ENCODE peak calls at places on chromosomes 16 and 17, in seven cellular contexts. R is HCT116, T is H1, V is HepG2, E is GM12878, Q is SK-N-SH, Z is K562. M is an unnamed sample.

GRCh38 chr17:61492759-61493526 is 40.7 kb downstream of the TBX4 start:
- DNase-seq in R (no peak), T (no peak), V (peak; percentile 79), E (no peak), Q (no peak), Z (no peak), M (no peak)

GRCh38 chr17:68908045-68908444 is 47.1 kb downstream of the ABCA8 start:
- DNase-seq in R (no peak), T (no peak), V (peak; percentile 79), E (peak; percentile 41), Q (no peak), Z (no peak), M (no peak)

GRCh38 chr16:3471518-3472176 is 23.6 kb downstream of the C16orf90 start:
- DNase-seq in R (no peak), T (no peak), V (no peak), E (no peak), Q (no peak), Z (no peak), M (no peak)

GRCh38 chr17:46794318-46794717 is 24.2 kb downstream of the WNT3 start:
- DNase-seq in R (no peak), T (no peak), V (no peak), E (no peak), Q (no peak), Z (no peak), M (no peak)

GRCh38 chr17:3596804-3597464 is 12.3 kb downstream of the TRPV1 start:
- DNase-seq in R (no peak), T (no peak), V (no peak), E (no peak), Q (no peak), Z (no peak), M (no peak)

GRCh38 chr16:79673635-79674034 is 73.1 kb upstream of the MAF start:
- DNase-seq in R (no peak), T (no peak), V (no peak), E (no peak), Q (no peak), Z (no peak), M (no peak)

GRCh38 chr17:81336930-81337325 is 41.8 kb upstream of the SLC38A10 start:
- DNase-seq in R (no peak), T (no peak), V (no peak), E (no peak), Q (no peak), Z (no peak), M (no peak)

GRCh38 chr16:995087-995486 is 13.5 kb downstream of the SOX8 start:
- DNase-seq in R (no peak), T (no peak), V (no peak), E (no peak), Q (no peak), Z (no peak), M (no peak)

GRCh38 chr17:14579716-14580115 is 278.8 kb downstream of the HS3ST3B1 start:
- DNase-seq in R (no peak), T (no peak), V (no peak), E (no peak), Q (no peak), Z (no peak), M (no peak)

GRCh38 chr16:49592507-49593422 is 219.2 kb downstream of the C16orf78 start:
- DNase-seq in R (peak; percentile 12), T (peak; percentile 80), V (peak; percentile 28), E (no peak), Q (peak; percentile 79), Z (peak; percentile 65), M (peak; percentile 26)

GRCh38 chr17:49201481-49201927 is 8.9 kb downstream of the GNGT2 start:
- DNase-seq in R (no peak), T (no peak), V (no peak), E (no peak), Q (no peak), Z (peak; percentile 2), M (no peak)

GRCh38 chr16:23293016-23293415 is 9.1 kb upstream of the SCNN1B start:
- DNase-seq in R (no peak), T (no peak), V (no peak), E (peak; percentile 79), Q (no peak), Z (no peak), M (no peak)

GRCh38 chr16:72962347-72962746 is 85.6 kb downstream of the ZFHX3 start:
- DNase-seq in R (no peak), T (no peak), V (no peak), E (no peak), Q (no peak), Z (no peak), M (no peak)

GRCh38 chr16:51119576-51120288 is 31.3 kb downstream of the SALL1 start:
- DNase-seq in R (no peak), T (no peak), V (peak; percentile 79), E (no peak), Q (no peak), Z (no peak), M (no peak)

GRCh38 chr17:31517524-31517923 is 126.0 kb downstream of the RAB11FIP4 start:
- DNase-seq in R (no peak), T (peak; percentile 73), V (peak; percentile 53), E (no peak), Q (peak; percentile 80), Z (no peak), M (peak; percentile 47)

GRCh38 chr17:43360376-43360738 is 38.4 kb upstream of the ARL4D start:
- DNase-seq in R (no peak), T (no peak), V (peak; percentile 73), E (no peak), Q (peak; percentile 44), Z (no peak), M (no peak)

GRCh38 chr17:74601944-74602572 is 10.0 kb upstream of the CD300LD start:
- DNase-seq in R (peak; percentile 53), T (peak; percentile 65), V (peak; percentile 60), E (no peak), Q (peak; percentile 68), Z (peak; percentile 65), M (peak; percentile 35)

GRCh38 chr17:19384723-19385391 is 2.1 kb downstream of the MFAP4 start:
- DNase-seq in R (no peak), T (no peak), V (no peak), E (no peak), Q (peak; percentile 84), Z (peak; percentile 14), M (no peak)

GRCh38 chr17:50352693-50353599 is 7.0 kb downstream of the XYLT2 start:
- DNase-seq in R (no peak), T (no peak), V (no peak), E (no peak), Q (no peak), Z (no peak), M (no peak)

GRCh38 chr17:62627219-62627903 is at the start of gene MRC2:
- DNase-seq in R (peak; percentile 31), T (peak; percentile 86), V (no peak), E (no peak), Q (peak; percentile 93), Z (peak; percentile 46), M (peak; percentile 74)

GRCh38 chr17:17467720-17468119 is 9.1 kb upstream of the MED9 start:
- DNase-seq in R (no peak), T (no peak), V (no peak), E (no peak), Q (no peak), Z (no peak), M (no peak)

GRCh38 chr17:70238228-70238627 is 68.9 kb downstream of the KCNJ2 start:
- DNase-seq in R (no peak), T (no peak), V (no peak), E (no peak), Q (no peak), Z (no peak), M (no peak)

GRCh38 chr16:68718596-68718995 is 18.5 kb upstream of the CDH1 start:
- DNase-seq in R (no peak), T (no peak), V (no peak), E (no peak), Q (no peak), Z (no peak), M (no peak)

GRCh38 chr17:37683454-37683984 is 40.3 kb upstream of the DDX52 start:
- DNase-seq in R (no peak), T (no peak), V (peak; percentile 97), E (no peak), Q (no peak), Z (no peak), M (no peak)

GRCh38 chr17:41647940-41648410 is 23.6 kb upstream of the KRT17 start:
- DNase-seq in R (peak; percentile 54), T (peak; percentile 100), V (peak; percentile 69), E (no peak), Q (peak; percentile 90), Z (peak; percentile 87), M (peak; percentile 87)

GRCh38 chr17:4968166-4968915 is 724 bp upstream of the SPAG7 start:
- DNase-seq in R (no peak), T (peak; percentile 72), V (no peak), E (no peak), Q (peak; percentile 82), Z (peak; percentile 50), M (no peak)
- TF ChIP-seq JUND in R (no peak), T (no peak), V (no peak), E (no peak), Q (no peak), Z (no peak), M (no peak)

DNA sequence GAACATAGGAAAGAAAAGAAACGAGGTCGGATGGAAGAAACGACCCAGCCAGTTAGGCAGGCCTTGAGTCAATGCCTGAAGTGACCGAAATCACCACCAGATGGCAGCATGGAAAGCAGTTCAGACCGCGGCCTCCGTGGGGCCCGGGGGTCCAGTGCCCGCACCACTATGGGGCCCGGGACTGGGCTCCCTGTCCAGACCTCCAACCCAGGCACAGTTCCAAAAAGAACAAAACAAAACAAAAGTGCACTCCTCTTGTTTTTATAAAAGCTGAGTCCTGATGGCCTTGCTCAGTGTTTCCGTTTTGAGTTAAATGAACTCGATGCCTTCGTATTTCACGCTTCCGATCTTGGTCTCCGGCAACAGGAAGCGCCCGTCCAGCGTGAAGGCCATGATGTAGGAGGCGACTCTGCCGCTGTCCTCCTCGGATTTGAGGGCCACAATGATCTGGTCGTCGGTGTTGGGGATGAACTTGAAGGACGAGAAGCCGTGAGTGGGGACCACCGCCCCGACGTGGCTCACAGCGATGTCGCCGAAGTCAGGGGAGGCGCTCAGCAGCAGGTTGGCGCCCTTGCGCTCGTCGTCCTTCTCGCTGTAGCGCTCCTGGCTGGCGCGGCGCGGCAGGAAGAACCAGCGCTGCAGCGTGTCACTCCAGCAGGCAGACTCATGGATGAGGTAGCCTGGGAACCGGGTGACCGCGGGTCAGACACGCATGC is 13.7 kb upstream of the LGALS3BP start:
- DNase-seq in R (no peak), T (peak; percentile 92), V (peak; percentile 48), E (no peak), Q (peak; percentile 94), Z (peak; percentile 62), M (peak; percentile 68)
- TF ChIP-seq JUND in R (no peak), T (no peak), V (no peak), E (no peak), Q (no peak), Z (no peak), M (no peak)

GRCh38 chr17:40485851-40486512 is 15.4 kb downstream of the TNS4 start:
- DNase-seq in R (peak; percentile 88), T (no peak), V (peak; percentile 86), E (no peak), Q (no peak), Z (peak; percentile 59), M (peak; percentile 73)
- TF ChIP-seq JUND in R (peak; percentile 70), T (no peak), V (no peak), E (no peak), Q (no peak), Z (peak; percentile 33), M (no peak)

DNA sequence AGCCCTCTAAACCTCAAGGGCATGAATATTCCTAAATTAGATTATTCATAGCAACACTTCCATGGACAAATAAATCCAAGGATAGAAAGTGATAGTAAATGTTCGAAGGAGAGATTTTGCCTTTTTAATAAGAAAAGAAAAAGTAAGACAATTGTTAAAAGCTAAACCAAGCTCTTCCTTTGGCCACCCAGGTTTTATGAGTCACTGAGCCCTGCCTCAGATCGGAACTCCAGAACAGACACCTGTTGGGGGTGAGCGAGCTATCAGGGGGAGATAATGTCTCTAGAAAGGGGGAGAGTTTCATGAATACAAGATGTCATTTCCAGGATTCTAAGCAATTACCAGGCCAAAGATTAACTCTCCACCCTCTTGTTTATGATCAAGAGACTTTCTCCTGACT is 171.4 kb downstream of the ANKFN1 start:
- DNase-seq in R (no peak), T (no peak), V (no peak), E (no peak), Q (no peak), Z (no peak), M (no peak)
- TF ChIP-seq JUND in R (no peak), T (no peak), V (no peak), E (no peak), Q (no peak), Z (no peak), M (no peak)

M was measured in T47D.